ENCODE peak calls at places on chromosome 15, in six cellular contexts. V is GM04504; Z is GM10248; U is GM23248; Q is SHP77 treated with DMSO at 0.1 percent for 48 hours; C is stimulated activated CD4-positive, alpha-beta T cell treated with anti-CD3 and anti-CD28 coated beads, Interleukin-15, amount 100 ng/mL, for 24 hours. F is an unnamed sample.

GRCh38 chr15:30921781-30922371 is 18.2 kb downstream of the FAN1 start:
- DNase-seq in V (no peak), Z (no peak), U (no peak), Q (no peak), C (no peak), F (no peak)

GRCh38 chr15:77495806-77496589 is 75.3 kb downstream of the HMG20A start:
- DNase-seq in V (no peak), Z (no peak), U (peak), Q (no peak), C (no peak), F (no peak)

GRCh38 chr15:48939686-48940085 is 24.0 kb downstream of the SHC4 start:
- DNase-seq in V (peak), Z (no peak), U (peak), Q (no peak), C (no peak), F (peak)

GRCh38 chr15:22257047-22257667 is 176.8 kb downstream of the OR4M2 start:
- DNase-seq in V (no peak), Z (no peak), U (no peak), Q (no peak), C (peak), F (peak)

GRCh38 chr15:83766326-83766725 is 112.4 kb downstream of the ADAMTSL3 start:
- DNase-seq in V (no peak), Z (no peak), U (no peak), Q (no peak), C (no peak), F (no peak)

GRCh38 chr15:57327985-57328471 is 48.3 kb upstream of the CGNL1 start:
- DNase-seq in V (peak), Z (no peak), U (peak), Q (no peak), C (no peak), F (peak)

GRCh38 chr15:20106026-20106425 is 435.6 kb downstream of the GOLGA6L6 start:
- DNase-seq in V (no peak), Z (no peak), U (no peak), Q (no peak), C (no peak), F (no peak)

GRCh38 chr15:31390777-31391486 is 64.3 kb downstream of the KLF13 start:
- DNase-seq in V (no peak), Z (peak), U (no peak), Q (no peak), C (no peak), F (no peak)

GRCh38 chr15:97909291-97909891 is 51.1 kb upstream of the ARRDC4 start:
- DNase-seq in V (peak), Z (peak), U (peak), Q (no peak), C (peak), F (peak)

GRCh38 chr15:38796589-38796988 is 232.0 kb upstream of the RASGRP1 start:
- DNase-seq in V (no peak), Z (no peak), U (no peak), Q (no peak), C (no peak), F (no peak)

GRCh38 chr15:65791335-65792129 is 561 bp downstream of the DENND4A start:
- DNase-seq in V (no peak), Z (no peak), U (peak), Q (peak), C (no peak), F (no peak)

GRCh38 chr15:43517354-43518072 is at the start of gene MAP1A:
- DNase-seq in V (no peak), Z (no peak), U (peak), Q (no peak), C (no peak), F (no peak)

GRCh38 chr15:80550219-80550909 is 144.7 kb upstream of the ABHD17C start:
- DNase-seq in V (peak), Z (no peak), U (peak), Q (no peak), C (no peak), F (peak)

GRCh38 chr15:90376789-90377188 is 11.3 kb upstream of the IQGAP1 start:
- DNase-seq in V (no peak), Z (no peak), U (no peak), Q (no peak), C (peak), F (no peak)

GRCh38 chr15:33067456-33067855 is 127.1 kb downstream of the FMN1 start:
- DNase-seq in V (peak), Z (no peak), U (peak), Q (no peak), C (no peak), F (peak)

GRCh38 chr15:78418681-78419080 is 19.3 kb upstream of the IREB2 start:
- DNase-seq in V (no peak), Z (no peak), U (no peak), Q (no peak), C (no peak), F (no peak)

GRCh38 chr15:95210436-95210981 is 979.1 kb downstream of the MCTP2 start:
- DNase-seq in V (no peak), Z (no peak), U (no peak), Q (no peak), C (no peak), F (no peak)

GRCh38 chr15:64634020-64634419 is 141.4 kb downstream of the RBPMS2 start:
- DNase-seq in V (no peak), Z (peak), U (no peak), Q (no peak), C (peak), F (no peak)